ENCODE peak calls at places on chromosome 1, in nine cellular contexts. H is midbrain; O is kidney tubule cell; X is epithelial cell of esophagus; E is choroid plexus epithelial cell; Z is occipital lobe; A is neural crest cell; P is AG08395; J is activated CD4-positive, alpha-beta T cell treated with anti-CD3 and anti-CD28 coated beads, Interleukin-2, amount 10 ng/mL, durations not matched to agents 24 days and 14 days. Y is an unnamed sample.

GRCh38 chr1:113981962-113982931 is 3.0 kb downstream of the OLFML3 start:
- DNase-seq in H (peak; percentile 5), O (peak; percentile 59), X (peak; percentile 49), E (peak; percentile 90), Z (no peak), A (no peak), P (peak; percentile 83), J (no peak), Y (peak; percentile 82)

GRCh38 chr1:20732071-20732587 is 374 bp downstream of the SH2D5 start:
- DNase-seq in H (peak; percentile 34), O (peak; percentile 86), X (peak; percentile 86), E (peak; percentile 62), Z (peak; percentile 63), A (peak; percentile 63), P (peak; percentile 89), J (peak; percentile 86), Y (peak; percentile 54)

GRCh38 chr1:200090252-200091159 is 63.0 kb downstream of the NR5A2 start:
- DNase-seq in H (no peak), O (peak; percentile 47), X (peak; percentile 13), E (no peak), Z (no peak), A (no peak), P (no peak), J (no peak), Y (peak; percentile 19)

GRCh38 chr1:88658419-88658818 is 25.7 kb upstream of the PKN2 start:
- DNase-seq in H (no peak), O (no peak), X (peak; percentile 82), E (no peak), Z (no peak), A (no peak), P (no peak), J (no peak), Y (no peak)

GRCh38 chr1:94927405-94928175 is 680 bp upstream of the CNN3 start:
- DNase-seq in H (peak; percentile 70), O (peak; percentile 16), X (no peak), E (peak; percentile 62), Z (peak; percentile 27), A (no peak), P (no peak), J (peak; percentile 57), Y (peak; percentile 71)

GRCh38 chr1:153506831-153507413 is 28.9 kb downstream of the S100A6 start:
- DNase-seq in H (peak; percentile 30), O (peak; percentile 74), X (peak; percentile 57), E (peak; percentile 89), Z (no peak), A (no peak), P (peak; percentile 94), J (no peak), Y (peak; percentile 98)

GRCh38 chr1:66490817-66491216 is 43.1 kb upstream of the SGIP1 start:
- DNase-seq in H (no peak), O (no peak), X (no peak), E (peak; percentile 76), Z (no peak), A (no peak), P (no peak), J (no peak), Y (peak; percentile 49)

GRCh38 chr1:89907669-89908293 is 86.9 kb downstream of the LRRC8D start:
- DNase-seq in H (no peak), O (peak; percentile 68), X (peak; percentile 85), E (peak; percentile 86), Z (no peak), A (no peak), P (peak; percentile 31), J (no peak), Y (peak; percentile 60)

GRCh38 chr1:46613661-46614603 is 2.7 kb downstream of the MOB3C start:
- DNase-seq in H (peak; percentile 72), O (peak; percentile 39), X (peak; percentile 72), E (peak; percentile 81), Z (peak; percentile 23), A (peak; percentile 44), P (peak; percentile 77), J (peak; percentile 83), Y (peak; percentile 76)

GRCh38 chr1:167100730-167101129 is 6.9 kb downstream of the STYXL2 start:
- DNase-seq in H (no peak), O (no peak), X (no peak), E (no peak), Z (no peak), A (no peak), P (no peak), J (no peak), Y (no peak)